ENCODE peak calls at places on chromosomes 4 and X, in six cellular contexts. G is left ventricle myocardium inferior, K is transverse colon, V is HepG2, A is heart right ventricle, P is tibial nerve. F is an unnamed sample.

GRCh38 chr4:40199999-40200880 is 3.4 kb downstream of the RHOH start:
- DNase-seq in G (no peak), V (no peak), A (no peak), P (no peak), K (peak; percentile 60), F (no peak)

GRCh38 chrX:105375816-105376215 is 155.3 kb upstream of the TEX13A start:
- DNase-seq in A (no peak), G (no peak), V (no peak), P (no peak), K (no peak), F (no peak)

GRCh38 chr4:55247521-55247920 is 98.5 kb upstream of the SRD5A3 start:
- DNase-seq in K (no peak), V (no peak), G (no peak), P (no peak), A (no peak), F (no peak)

GRCh38 chr4:11623726-11624037 is 195.0 kb upstream of the HS3ST1 start:
- DNase-seq in V (no peak), G (peak; percentile 25), P (no peak), A (no peak), K (peak; percentile 71), F (no peak)

GRCh38 chr4:98741952-98742351 is 83.5 kb upstream of the TSPAN5 start:
- DNase-seq in K (no peak), P (no peak), A (no peak), V (no peak), G (no peak), F (no peak)

GRCh38 chrX:109840585-109840984 is 107.5 kb upstream of the ACSL4 start:
- DNase-seq in P (no peak), K (peak; percentile 18), A (no peak), G (no peak), V (peak; percentile 17), F (peak; percentile 63)

GRCh38 chrX:40303256-40304077 is 205.7 kb upstream of the BCOR start:
- DNase-seq in P (no peak), V (no peak), G (no peak), A (no peak), K (no peak), F (no peak)

GRCh38 chr4:112852586-112852985 is 196.9 kb upstream of the ANK2 start:
- DNase-seq in P (no peak), A (no peak), V (no peak), G (no peak), K (no peak), F (no peak)

GRCh38 chr4:173057442-173057841 is 111.2 kb upstream of the GALNT7 start:
- DNase-seq in G (no peak), P (no peak), A (no peak), K (no peak), V (no peak), F (no peak)

GRCh38 chr4:105184316-105184988 is 37.8 kb downstream of the TET2 start:
- DNase-seq in K (no peak), P (no peak), V (no peak), G (no peak), A (no peak), F (no peak)

GRCh38 chr4:158814636-158815035 is 45.8 kb downstream of the FNIP2 start:
- DNase-seq in P (no peak), V (no peak), K (no peak), G (no peak), A (no peak), F (no peak)

GRCh38 chr4:86730310-86730709 is 118.9 kb downstream of the SLC10A6 start:
- DNase-seq in G (no peak), A (no peak), K (no peak), V (peak; percentile 5), P (no peak), F (no peak)

GRCh38 chr4:8293131-8293975 is 23.8 kb downstream of the HTRA3 start:
- DNase-seq in P (no peak), A (no peak), V (no peak), K (no peak), G (peak; percentile 5), F (peak; percentile 63)

GRCh38 chr4:2436761-2437474 is 18.2 kb downstream of the CFAP99 start:
- DNase-seq in P (no peak), G (no peak), V (no peak), A (no peak), K (no peak), F (peak; percentile 45)

GRCh38 chrX:29690061-29690460 is 525.3 kb upstream of the MAGEB2 start:
- DNase-seq in K (no peak), P (no peak), V (no peak), G (no peak), A (no peak), F (no peak)

GRCh38 chrX:46572295-46572936 is 1.1 kb upstream of the CHST7 start:
- DNase-seq in A (no peak), V (no peak), K (no peak), G (no peak), P (no peak), F (no peak)

GRCh38 chrX:40543661-40544328 is 37.0 kb upstream of the ATP6AP2 start:
- DNase-seq in K (no peak), P (no peak), V (peak; percentile 19), A (no peak), G (no peak), F (no peak)

GRCh38 chr4:99815597-99816011 is 1.0 kb upstream of the DAPP1 start:
- DNase-seq in G (no peak), A (no peak), P (no peak), K (peak; percentile 74), V (peak; percentile 20), F (no peak)

GRCh38 chr4:74555843-74556242 is 110.9 kb downstream of the AREG start:
- DNase-seq in K (no peak), V (no peak), G (no peak), A (no peak), P (no peak), F (no peak)

GRCh38 chr4:113601636-113602035 is 159.9 kb downstream of the CAMK2D start:
- DNase-seq in K (no peak), P (no peak), A (no peak), G (no peak), V (no peak), F (no peak)

GRCh38 chr4:169659736-169660670 is 39.6 kb downstream of the CLCN3 start:
- DNase-seq in K (peak; percentile 78), P (no peak), G (no peak), A (no peak), V (peak; percentile 91), F (peak; percentile 82)

GRCh38 chr4:91958651-91959050 is 345.1 kb upstream of the GRID2 start:
- DNase-seq in A (no peak), P (no peak), G (no peak), K (no peak), V (no peak), F (no peak)

GRCh38 chrX:64206556-64207162 is 1.2 kb upstream of the AMER1 start:
- DNase-seq in P (no peak), K (peak; percentile 10), G (peak; percentile 36), A (peak; percentile 19), V (no peak), F (no peak)

GRCh38 chrX:153411988-153412574 is 809 bp downstream of the ZFP92 start:
- DNase-seq in K (no peak), V (no peak), G (no peak), A (no peak), P (no peak), F (no peak)

GRCh38 chrX:2500091-2500680 is 590 bp downstream of the DHRSX start:
- DNase-seq in K (peak; percentile 36), V (peak; percentile 18), P (no peak), A (peak; percentile 54), G (peak; percentile 34), F (peak; percentile 28)

GRCh38 chr4:85747871-85748491 is 273.0 kb downstream of the ARHGAP24 start:
- DNase-seq in G (no peak), A (no peak), P (no peak), K (peak; percentile 15), V (peak; percentile 53), F (no peak)

GRCh38 chrX:68989865-68990606 is 161.2 kb downstream of the EFNB1 start:
- DNase-seq in P (no peak), G (no peak), A (peak; percentile 25), V (no peak), K (no peak), F (peak; percentile 24)

GRCh38 chrX:4935846-4936245 is 1222.4 kb upstream of the PRKX start:
- DNase-seq in V (no peak), G (no peak), A (no peak), P (no peak), K (peak; percentile 7), F (peak; percentile 20)

GRCh38 chr4:26218677-26219181 is 102.1 kb upstream of the RBPJ start:
- DNase-seq in V (no peak), P (no peak), K (no peak), G (no peak), A (no peak), F (no peak)

GRCh38 chr4:143351149-143351691 is 14.5 kb downstream of the GAB1 start:
- DNase-seq in K (no peak), V (no peak), P (no peak), G (no peak), A (no peak), F (no peak)

GRCh38 chr4:143352720-143353119 is 16.0 kb downstream of the GAB1 start:
- DNase-seq in V (no peak), A (no peak), G (no peak), K (no peak), P (no peak), F (no peak)

GRCh38 chr4:143353797-143354196 is 17.1 kb downstream of the GAB1 start:
- DNase-seq in V (no peak), P (no peak), G (no peak), A (no peak), K (no peak), F (no peak)

GRCh38 chr4:143354990-143355389 is 18.3 kb downstream of the GAB1 start:
- DNase-seq in V (no peak), G (no peak), A (no peak), P (no peak), K (no peak), F (no peak)

GRCh38 chr4:143352052-143352451 is 15.4 kb downstream of the GAB1 start:
- DNase-seq in K (peak; percentile 64), A (no peak), P (no peak), G (no peak), V (no peak), F (no peak)
- H3K4me1 ChIP-seq in K (peaks cover 65% of the 10 kb centered on the region), A (peaks cover 69% of the 10 kb centered on the region), P (peaks cover 48% of the 10 kb centered on the region), G (no peaks in the 10 kb centered on the region), V (peaks cover 6% of the 10 kb centered on the region), F (peaks cover 59% of the 10 kb centered on the region)

GRCh38 chr4:110621839-110622751 is 782 bp downstream of the PITX2 start:
- DNase-seq in P (no peak), V (no peak), G (no peak), A (no peak), K (no peak), F (no peak)
- H3K9me3 ChIP-seq in P (no peaks in the 10 kb centered on the region), V (no peaks in the 10 kb centered on the region), G (no peaks in the 10 kb centered on the region), A (no peaks in the 10 kb centered on the region), K (no peaks in the 10 kb centered on the region), F (peaks cover 6% of the 10 kb centered on the region)

DNA sequence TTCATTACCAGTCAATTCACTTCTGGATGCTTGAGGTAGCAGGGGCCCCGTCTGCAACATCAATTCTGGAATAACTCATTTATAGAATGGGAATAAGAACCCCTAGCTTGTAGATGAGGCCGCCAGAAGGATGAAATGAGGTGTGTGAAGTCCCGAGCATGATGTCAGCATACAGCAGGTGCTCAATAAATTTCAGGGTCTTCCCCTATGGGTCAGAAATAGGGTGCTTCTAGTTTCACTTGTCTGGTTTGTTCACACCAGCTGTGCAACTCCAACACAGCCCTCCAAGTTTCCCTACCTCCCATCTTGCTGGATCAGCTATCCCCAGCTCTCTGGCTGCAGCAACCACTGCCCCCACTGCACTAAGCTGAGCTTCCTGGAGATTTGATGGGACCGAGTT is 13.5 kb downstream of the SLC2A9 start:
- DNase-seq in A (no peak), V (no peak), P (no peak), K (no peak), G (no peak), F (no peak)
- H3K4me3 ChIP-seq in A (no peak overlapping the region), V (no peak overlapping the region), P (no peak overlapping the region), K (no peak overlapping the region), G (no peak overlapping the region), F (no peak overlapping the region)

GRCh38 chrX:19747672-19748610 is 139.5 kb downstream of the SH3KBP1 start:
- DNase-seq in K (peak; percentile 48), V (no peak), A (peak; percentile 15), G (peak; percentile 13), P (no peak), F (no peak)
- H3K4me1 ChIP-seq in K (no peaks in the 10 kb centered on the region), V (peaks cover 61% of the 10 kb centered on the region), A (no peaks in the 10 kb centered on the region), G (peaks cover 5% of the 10 kb centered on the region), P (no peaks in the 10 kb centered on the region), F (no peaks in the 10 kb centered on the region)

F was measured in tibial artery.